ENCODE peak calls at places on chromosomes 12 and 14, in nine cellular contexts. U, B, L, E, H, G, O, K and C are unnamed samples. For H3K36me3, the result is how much of the 10 kb centered on the place peaks cover.

GRCh38 chr12:49777800-49778748 is 36.7 kb downstream of the TMBIM6 start:
- DNase-seq in U (peak), B (peak), L (peak), E (no peak), H (peak), G (peak), O (peak), K (peak), C (peak)

GRCh38 chr14:67268456-67269115 is 27.4 kb downstream of the PALS1 start:
- DNase-seq in U (no peak), B (no peak), L (no peak), E (no peak), H (peak), G (no peak), O (peak), K (no peak), C (no peak)

GRCh38 chr12:48180857-48181495 is 2.5 kb upstream of the CCDC184 start:
- DNase-seq in U (no peak), B (no peak), L (no peak), E (no peak), H (no peak), G (no peak), O (no peak), K (no peak), C (no peak)

GRCh38 chr12:65685514-65685913 is 138.8 kb upstream of the HMGA2 start:
- DNase-seq in U (no peak), B (no peak), L (peak), E (peak), H (no peak), G (peak), O (peak), K (peak), C (peak)

GRCh38 chr12:26633591-26634210 is 199.3 kb downstream of the ITPR2 start:
- DNase-seq in U (no peak), B (no peak), L (peak), E (no peak), H (no peak), G (no peak), O (peak), K (peak), C (peak)

GRCh38 chr14:22547309-22547947 is 41.6 kb downstream of the DAD1 start:
- DNase-seq in U (no peak), B (peak), L (no peak), E (no peak), H (no peak), G (no peak), O (no peak), K (peak), C (no peak)

GRCh38 chr14:51996148-51996746 is 6.9 kb downstream of the RTRAF start:
- DNase-seq in U (no peak), B (no peak), L (no peak), E (no peak), H (peak), G (no peak), O (peak), K (peak), C (peak)

GRCh38 chr12:47082963-47083621 is 3.3 kb upstream of the AMIGO2 start:
- DNase-seq in U (no peak), B (no peak), L (peak), E (no peak), H (no peak), G (no peak), O (peak), K (peak), C (peak)

GRCh38 chr12:78797201-78797931 is 67.2 kb upstream of the SYT1 start:
- DNase-seq in U (no peak), B (no peak), L (peak), E (no peak), H (no peak), G (no peak), O (peak), K (peak), C (peak)

GRCh38 chr14:24840204-24840893 is 206.4 kb upstream of the GZMB start:
- DNase-seq in U (no peak), B (no peak), L (no peak), E (no peak), H (peak), G (no peak), O (no peak), K (no peak), C (peak)
- H3K4me3 ChIP-seq in U (no peak), B (no peak), L (no peak), E (no peak), H (no peak), G (no peak), O (no peak), K (no peak), C (no peak)

GRCh38 chr14:68402525-68403101 is 390.3 kb downstream of the ZFP36L1 start:
- DNase-seq in U (no peak), B (no peak), L (no peak), E (no peak), H (no peak), G (no peak), O (no peak), K (no peak), C (no peak)

GRCh38 chr14:68403191-68403781 is 389.6 kb downstream of the ZFP36L1 start:
- DNase-seq in U (no peak), B (no peak), L (no peak), E (no peak), H (no peak), G (no peak), O (no peak), K (peak), C (peak)

GRCh38 chr14:68401855-68402254 is 391.0 kb downstream of the ZFP36L1 start:
- DNase-seq in U (peak), B (no peak), L (no peak), E (no peak), H (no peak), G (no peak), O (no peak), K (no peak), C (no peak)

GRCh38 chr14:68399971-68400370 is 392.9 kb downstream of the ZFP36L1 start:
- DNase-seq in U (no peak), B (no peak), L (no peak), E (no peak), H (no peak), G (no peak), O (no peak), K (no peak), C (no peak)

GRCh38 chr14:68401320-68401719 is 391.5 kb downstream of the ZFP36L1 start:
- DNase-seq in U (no peak), B (no peak), L (peak), E (no peak), H (no peak), G (peak), O (no peak), K (peak), C (no peak)
- H3K9ac ChIP-seq in U (no peak), B (no peak), L (peak), E (no peak), H (no peak), G (no peak), O (no peak), K (no peak), C (no peak)

GRCh38 chr12:117026921-117027250 is 72.3 kb downstream of the TESC start:
- DNase-seq in U (no peak), B (no peak), L (no peak), E (no peak), H (no peak), G (no peak), O (no peak), K (no peak), C (no peak)
- H3K36me3 ChIP-seq in U (under half), B (under half), L (under half), E (half or more), H (under half), G (under half), O (under half), K (under half), C (half or more)

DNA sequence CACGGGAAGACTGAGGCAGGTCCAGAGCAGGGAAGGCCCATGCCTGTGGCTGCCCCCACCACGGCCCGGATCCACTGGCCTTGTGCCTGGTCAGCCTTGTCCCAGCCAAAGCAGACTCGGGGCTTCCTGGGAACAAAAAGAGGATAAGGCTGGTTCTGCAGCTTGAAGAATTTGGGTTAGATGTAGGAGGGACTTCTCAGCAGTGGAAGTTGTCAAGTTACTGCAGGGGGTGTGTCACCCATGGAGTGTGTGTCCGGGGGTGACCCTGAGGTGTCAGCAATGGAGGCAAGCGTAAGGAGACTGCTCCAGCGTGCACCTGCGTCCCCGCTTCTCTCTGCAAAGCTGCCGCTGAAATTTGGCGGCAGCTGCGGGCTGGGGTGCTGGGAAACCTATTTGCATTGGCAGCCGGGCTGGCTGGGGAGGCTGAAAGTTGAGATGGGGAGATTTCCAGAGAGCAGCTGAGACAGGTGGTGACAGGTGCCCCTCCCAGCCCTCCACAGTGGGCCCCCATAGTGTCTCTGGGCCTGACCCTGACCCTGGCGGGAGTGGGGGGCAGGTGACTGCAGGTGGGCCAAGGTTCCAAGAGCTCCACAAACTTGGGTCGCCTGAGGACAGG is 12.5 kb upstream of the TNFAIP2 start:
- DNase-seq in U (peak), B (no peak), L (no peak), E (no peak), H (no peak), G (no peak), O (no peak), K (no peak), C (no peak)
- H3K4me3 ChIP-seq in U (no peak), B (no peak), L (no peak), E (no peak), H (no peak), G (no peak), O (no peak), K (no peak), C (peak)

DNA sequence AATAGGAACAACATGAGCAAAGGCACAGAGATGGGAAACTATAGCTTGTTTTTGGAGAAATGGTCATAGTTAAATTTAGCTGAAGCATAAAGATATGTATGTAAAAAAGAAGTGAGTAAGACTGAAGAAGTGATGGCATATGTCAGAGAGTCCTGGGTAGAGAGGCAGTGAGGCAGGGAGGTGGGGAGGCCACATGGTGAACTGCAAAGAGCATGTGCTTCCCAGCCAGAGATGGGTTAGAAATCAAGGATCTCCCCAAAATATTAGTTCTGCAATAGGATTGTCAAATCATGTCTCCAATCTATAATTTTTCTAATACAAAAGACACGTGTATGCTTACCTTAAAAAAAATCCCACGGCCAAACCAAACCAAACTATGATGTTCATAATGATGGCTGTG is 82.1 kb upstream of the STXBP6 start:
- DNase-seq in U (no peak), B (no peak), L (no peak), E (no peak), H (no peak), G (no peak), O (no peak), K (no peak), C (no peak)
- H3K9ac ChIP-seq in U (no peak), B (no peak), L (no peak), E (no peak), H (no peak), G (no peak), O (no peak), K (no peak), C (no peak)

GRCh38 chr12:57751432-57751787 is 700 bp downstream of the CDK4 start:
- DNase-seq in U (no peak), B (no peak), L (no peak), E (no peak), H (no peak), G (no peak), O (no peak), K (peak), C (no peak)

GRCh38 chr12:57750561-57751431 is 1.3 kb downstream of the CDK4 start:
- DNase-seq in U (no peak), B (no peak), L (no peak), E (no peak), H (no peak), G (no peak), O (no peak), K (no peak), C (no peak)

GRCh38 chr12:57746025-57746424 is 1.2 kb downstream of the TSPAN31 start:
- DNase-seq in U (no peak), B (no peak), L (no peak), E (no peak), H (no peak), G (no peak), O (no peak), K (no peak), C (no peak)

GRCh38 chr12:57751788-57752667 is at the start of gene CDK4:
- DNase-seq in U (peak), B (peak), L (peak), E (peak), H (peak), G (peak), O (peak), K (peak), C (peak)

DNA sequence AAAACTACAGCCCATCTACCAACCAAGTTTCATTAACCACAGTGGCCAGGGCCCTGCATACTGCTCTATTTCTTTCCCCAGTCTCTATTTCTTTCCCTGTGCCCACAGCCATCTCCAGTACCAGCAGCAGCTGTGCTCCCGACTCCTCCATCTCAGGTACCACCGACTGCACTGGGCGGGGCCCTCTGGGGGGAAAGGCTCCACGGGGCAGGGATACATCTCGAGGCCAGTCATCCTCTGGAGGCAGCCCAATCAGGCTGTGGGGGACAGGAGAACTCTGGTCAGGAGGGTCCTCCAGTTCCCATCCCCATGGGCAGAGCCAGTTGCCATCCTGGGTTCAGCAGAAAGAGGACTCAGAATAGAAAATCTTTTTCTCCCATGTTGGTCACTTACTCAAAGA is 3.0 kb downstream of the CDK4 start:
- DNase-seq in U (no peak), B (no peak), L (no peak), E (no peak), H (no peak), G (no peak), O (no peak), K (no peak), C (no peak)
- H3K36me3 ChIP-seq in U (under half), B (under half), L (under half), E (under half), H (under half), G (under half), O (under half), K (under half), C (under half)